ENCODE peak calls at places on chromosomes 1 and 21, in five cellular contexts. T is SK-N-SH, F is IMR-90, O is K562, M is GM12878. J is an unnamed sample.

GRCh38 chr1:81600878-81601658 is 199.7 kb upstream of the ADGRL2 start:
- DNase-seq in T (peak; percentile 17), F (no peak), O (no peak), M (no peak), J (no peak)

GRCh38 chr1:150649441-150649840 is 20.0 kb upstream of the ENSA start:
- DNase-seq in T (no peak), F (no peak), O (no peak), M (no peak), J (no peak)

GRCh38 chr1:6099787-6100765 is 54.4 kb downstream of the KCNAB2 start:
- DNase-seq in T (peak; percentile 78), F (no peak), O (no peak), M (no peak), J (no peak)

GRCh38 chr1:113872219-113872934 is 865 bp upstream of the PTPN22 start:
- DNase-seq in T (no peak), F (no peak), O (no peak), M (no peak), J (no peak)

GRCh38 chr1:115330480-115331013 is 7.5 kb downstream of the NGF start:
- DNase-seq in T (peak; percentile 34), F (peak; percentile 96), O (no peak), M (no peak), J (no peak)

GRCh38 chr1:6465461-6466005 is 440 bp downstream of the TNFRSF25 start:
- DNase-seq in T (no peak), F (no peak), O (no peak), M (no peak), J (no peak)

GRCh38 chr21:32411366-32412161 is 942 bp upstream of the EVA1C start:
- DNase-seq in T (peak; percentile 60), F (peak; percentile 38), O (peak; percentile 59), M (no peak), J (peak; percentile 40)

GRCh38 chr21:40047211-40047610 is 180.0 kb downstream of the PCP4 start:
- DNase-seq in T (no peak), F (no peak), O (no peak), M (no peak), J (no peak)

GRCh38 chr1:42765832-42766722 is 751 bp downstream of the P3H1 start:
- DNase-seq in T (peak; percentile 79), F (peak; percentile 83), O (peak; percentile 63), M (no peak), J (peak; percentile 58)

GRCh38 chr1:217435159-217435558 is 195.7 kb downstream of the GPATCH2 start:
- DNase-seq in T (no peak), F (no peak), O (no peak), M (no peak), J (no peak)

GRCh38 chr1:212158912-212159796 is 123.6 kb downstream of the DTL start:
- DNase-seq in T (no peak), F (no peak), O (no peak), M (peak; percentile 56), J (no peak)

GRCh38 chr1:47684964-47685762 is 247.3 kb downstream of the FOXD2 start:
- DNase-seq in T (peak; percentile 74), F (no peak), O (no peak), M (no peak), J (no peak)

GRCh38 chr1:10211805-10212405 is 1.5 kb downstream of the KIF1B start:
- DNase-seq in T (peak; percentile 34), F (no peak), O (peak; percentile 32), M (no peak), J (peak; percentile 9)

GRCh38 chr21:34280389-34280795 is 83.4 kb upstream of the KCNE2 start:
- DNase-seq in T (no peak), F (no peak), O (no peak), M (no peak), J (no peak)

GRCh38 chr1:232306269-232306911 is 323.5 kb downstream of the SIPA1L2 start:
- DNase-seq in T (no peak), F (no peak), O (no peak), M (no peak), J (no peak)

GRCh38 chr21:24290151-24290833 is 1317.0 kb downstream of the MRPL39 start:
- DNase-seq in T (no peak), F (no peak), O (no peak), M (no peak), J (no peak)

GRCh38 chr1:52237430-52237829 is 95.5 kb downstream of the ZFYVE9 start:
- DNase-seq in T (no peak), F (peak; percentile 86), O (peak; percentile 19), M (no peak), J (no peak)

GRCh38 chr1:46003315-46003714 is 129.1 kb downstream of the PIK3R3 start:
- DNase-seq in T (no peak), F (no peak), O (no peak), M (no peak), J (no peak)

GRCh38 chr1:66503841-66504470 is 30.0 kb upstream of the SGIP1 start:
- DNase-seq in T (peak; percentile 53), F (peak; percentile 81), O (peak; percentile 36), M (no peak), J (peak; percentile 66)

GRCh38 chr21:37896788-37897187 is 19.5 kb downstream of the KCNJ6 start:
- DNase-seq in T (no peak), F (no peak), O (no peak), M (no peak), J (no peak)

GRCh38 chr21:20789696-20790095 is 208.5 kb upstream of the NCAM2 start:
- DNase-seq in T (no peak), F (no peak), O (no peak), M (no peak), J (no peak)

GRCh38 chr1:172472495-172472894 is 28.6 kb upstream of the PIGC start:
- DNase-seq in T (no peak), F (no peak), O (no peak), M (no peak), J (no peak)

GRCh38 chr1:112675728-112676381 is 1.4 kb downstream of the MOV10 start:
- DNase-seq in T (no peak), F (peak; percentile 35), O (no peak), M (no peak), J (no peak)

GRCh38 chr1:238336531-238336930 is 445.8 kb upstream of the ZP4 start:
- DNase-seq in T (no peak), F (no peak), O (no peak), M (no peak), J (no peak)

GRCh38 chr1:91731815-91732214 is 154.1 kb downstream of the TGFBR3 start:
- DNase-seq in T (no peak), F (peak; percentile 49), O (no peak), M (no peak), J (no peak)

GRCh38 chr1:150572918-150573647 is 6.3 kb downstream of the MCL1 start:
- DNase-seq in T (no peak), F (no peak), O (no peak), M (no peak), J (no peak)

GRCh38 chr1:221742555-221743415 is 896 bp upstream of the DUSP10 start:
- DNase-seq in T (peak; percentile 83), F (peak; percentile 65), O (peak; percentile 80), M (no peak), J (peak; percentile 74)

GRCh38 chr1:65213271-65213905 is 65.4 kb downstream of the AK4 start:
- DNase-seq in T (no peak), F (no peak), O (no peak), M (no peak), J (no peak)

GRCh38 chr1:83883979-83884378 is 115.0 kb downstream of the TTLL7 start:
- DNase-seq in T (no peak), F (peak; percentile 4), O (no peak), M (no peak), J (no peak)

GRCh38 chr1:83887483-83887882 is 111.4 kb downstream of the TTLL7 start:
- DNase-seq in T (no peak), F (no peak), O (no peak), M (no peak), J (no peak)

DNA sequence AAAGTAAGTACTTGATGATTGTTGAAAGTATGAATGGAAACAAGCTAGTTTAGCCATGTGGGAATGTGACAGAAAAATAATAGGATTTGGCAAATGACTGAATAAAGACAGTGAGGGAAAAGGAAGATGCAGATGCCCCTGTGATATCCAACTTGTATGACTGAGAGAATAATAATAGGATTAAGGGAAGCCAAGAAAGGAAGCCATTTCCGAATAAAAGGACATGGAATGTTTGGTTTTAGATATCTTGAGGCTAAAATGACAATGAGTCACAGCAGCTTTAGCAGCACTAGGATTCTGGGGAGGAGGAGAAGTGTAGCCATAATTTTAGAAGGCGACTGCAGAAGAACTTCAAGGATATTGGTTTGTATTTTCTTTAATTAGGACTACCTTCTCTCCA is 109.2 kb downstream of the TTLL7 start:
- DNase-seq in T (no peak), F (peak; percentile 53), O (no peak), M (no peak), J (no peak)
- TF ChIP-seq RFX5 in T (no peak), F (no peak), O (no peak), M (no peak), J (no peak)

GRCh38 chr1:15111597-15111996 is 42.0 kb upstream of the TMEM51 start:
- DNase-seq in T (no peak), F (no peak), O (no peak), M (no peak), J (no peak)
- TF ChIP-seq RCOR1 in T (no peak), F (no peak), O (no peak), M (no peak), J (no peak)

GRCh38 chr1:62385923-62386322 is 50.9 kb upstream of the USP1 start:
- DNase-seq in T (no peak), F (no peak), O (no peak), M (no peak), J (no peak)

GRCh38 chr1:62389531-62389930 is 47.3 kb upstream of the USP1 start:
- DNase-seq in T (no peak), F (no peak), O (no peak), M (no peak), J (no peak)

GRCh38 chr1:62382581-62382980 is 54.3 kb upstream of the USP1 start:
- DNase-seq in T (no peak), F (no peak), O (no peak), M (no peak), J (no peak)

GRCh38 chr1:62384276-62385005 is 52.4 kb upstream of the USP1 start:
- DNase-seq in T (peak; percentile 80), F (peak; percentile 86), O (no peak), M (no peak), J (no peak)

GRCh38 chr1:62386351-62387121 is 50.3 kb upstream of the USP1 start:
- DNase-seq in T (no peak), F (no peak), O (no peak), M (no peak), J (peak; percentile 15)
- TF ChIP-seq RFX5 in T (no peak), F (no peak), O (no peak), M (no peak), J (no peak)

GRCh38 chr1:89085781-89086180 is 20.8 kb upstream of the GBP1 start:
- DNase-seq in T (peak; percentile 62), F (peak; percentile 56), O (peak; percentile 56), M (no peak), J (no peak)
- TF ChIP-seq RCOR1 in T (no peak), F (no peak), O (no peak), M (no peak), J (no peak)

DNA sequence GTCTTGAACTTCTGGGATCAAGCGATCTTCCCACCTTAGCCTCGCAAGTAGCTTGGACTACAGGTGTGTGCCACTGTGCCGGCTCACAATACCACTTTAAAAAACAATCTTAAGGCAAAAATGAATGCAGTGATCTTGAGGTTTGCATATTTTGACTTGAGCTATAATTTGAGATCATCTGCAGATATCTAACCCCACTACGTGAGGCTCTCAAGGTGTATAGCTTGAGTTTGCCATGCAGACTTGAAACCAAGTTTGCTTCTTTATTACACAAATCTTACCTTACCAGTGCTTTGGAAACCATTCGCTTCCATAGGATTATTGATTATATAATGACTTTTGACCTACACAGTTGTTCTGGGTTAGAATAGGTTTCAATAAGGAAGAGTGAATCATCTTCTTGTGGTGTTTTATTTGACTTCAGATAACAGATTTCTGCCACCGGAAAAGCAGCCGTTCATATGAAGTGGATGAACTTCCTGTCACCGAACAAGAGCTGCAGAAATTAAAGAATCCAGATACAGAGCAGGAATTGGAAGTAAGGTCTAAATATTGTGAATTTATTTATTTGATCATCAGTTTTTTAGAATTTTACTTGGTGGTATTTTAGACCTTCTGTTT is 155.1 kb downstream of the VPS13D start:
- DNase-seq in T (no peak), F (no peak), O (no peak), M (no peak), J (no peak)
- TF ChIP-seq RFX5 in T (no peak), F (no peak), O (no peak), M (no peak), J (no peak)